ENCODE peak calls at places on chromosomes 16 and 17, in ten cellular contexts. R is NCI-H1092 treated with DMSO at 0.1 percent for 48 hours; J is prostate gland; S is fibroblast of the conjunctiva; P is GM23338; C is T-helper 9 cell; Y is cerebellar nuclear complex; E is activated CD4-positive, alpha-beta T cell treated with anti-CD3 and anti-CD28 coated beads, Interleukin-2, amount 50 U/mL, for 1 hour; W is NCI-H2171 treated with DMSO at 0.1 percent for 48 hours; G is SK-MEL-5. B is an unnamed sample.

GRCh38 chr16:73912311-73912710 is 384.3 kb upstream of the PSMD7 start:
- DNase-seq in Y (no peak), R (no peak), E (no peak), J (no peak), W (no peak), G (no peak), S (no peak), P (no peak), C (no peak), B (no peak)

GRCh38 chr17:64565563-64565962 is 58.8 kb downstream of the CEP95 start:
- DNase-seq in P (no peak), Y (no peak), S (no peak), E (no peak), R (no peak), J (no peak), W (no peak), C (no peak), G (no peak), B (no peak)

GRCh38 chr17:64343833-64344637 is 46.6 kb downstream of the PECAM1 start:
- DNase-seq in J (peak; percentile 11), R (peak; percentile 94), G (no peak), E (peak; percentile 32), P (peak; percentile 15), W (no peak), S (no peak), Y (no peak), C (no peak), B (no peak)

GRCh38 chr17:63476857-63477470 is at the start of gene ACE:
- DNase-seq in C (peak; percentile 37), W (peak; percentile 77), G (no peak), R (peak; percentile 63), E (peak; percentile 44), Y (no peak), J (peak; percentile 40), P (peak; percentile 85), S (no peak), B (no peak)

GRCh38 chr16:30379165-30379783 is 3.1 kb downstream of the SEPTIN1 start:
- DNase-seq in E (no peak), R (no peak), Y (no peak), W (no peak), P (no peak), C (no peak), S (no peak), G (no peak), J (no peak), B (no peak)

GRCh38 chr17:69729937-69730336 is 315.4 kb downstream of the MAP2K6 start:
- DNase-seq in R (no peak), W (no peak), E (no peak), G (no peak), C (no peak), P (no peak), Y (no peak), S (no peak), J (no peak), B (no peak)

GRCh38 chr17:67421869-67422273 is 44.8 kb downstream of the PITPNC1 start:
- DNase-seq in G (no peak), S (peak; percentile 24), W (no peak), C (peak; percentile 30), P (peak; percentile 24), E (peak; percentile 34), R (no peak), Y (no peak), J (peak; percentile 48), B (peak; percentile 44)

GRCh38 chr17:7650509-7651096 is at the start of gene ATP1B2:
- DNase-seq in C (peak; percentile 69), Y (peak; percentile 74), W (peak; percentile 86), G (peak; percentile 64), S (no peak), R (peak; percentile 37), J (peak; percentile 51), P (peak; percentile 99), E (peak; percentile 74), B (no peak)

GRCh38 chr16:55494994-55495421 is 13.9 kb upstream of the LPCAT2 start:
- DNase-seq in R (no peak), J (no peak), C (no peak), Y (no peak), G (peak; percentile 86), S (peak; percentile 87), W (no peak), E (no peak), P (peak; percentile 37), B (peak; percentile 77)

B was measured in COLO829.